ENCODE peak calls at places on chromosomes 16 and 17, in nine cellular contexts. J, X, B, K, Z, U, P, O and G are unnamed samples. For H3K4me1, the result is how much of the 10 kb centered on the place peaks cover.

GRCh38 chr16:87284183-87284582 is 33.0 kb downstream of the C16orf95 start:
- DNase-seq in P (peak), Z (no peak), B (no peak), O (no peak), J (no peak), U (no peak), K (no peak), X (no peak), G (no peak)

GRCh38 chr17:61159415-61159814 is 240.2 kb upstream of the TBX2 start:
- DNase-seq in B (no peak), K (peak), O (no peak), X (peak), P (no peak), J (no peak), U (no peak), Z (no peak), G (no peak)

GRCh38 chr16:65123846-65124513 is 2.1 kb upstream of the CDH11 start:
- DNase-seq in O (no peak), B (no peak), K (peak), Z (no peak), U (no peak), J (no peak), X (peak), P (peak), G (no peak)

GRCh38 chr17:75060434-75061054 is 13.5 kb downstream of the KCTD2 start:
- DNase-seq in U (no peak), Z (no peak), X (no peak), J (no peak), B (no peak), P (no peak), K (no peak), O (peak), G (no peak)

GRCh38 chr16:83835972-83836566 is 28.3 kb downstream of the HSBP1 start:
- DNase-seq in B (no peak), Z (no peak), U (peak), P (no peak), X (no peak), O (no peak), J (no peak), K (peak), G (no peak)

GRCh38 chr17:28741358-28742349 is 2.2 kb upstream of the TRAF4 start:
- DNase-seq in J (no peak), B (no peak), P (peak), X (no peak), K (no peak), U (no peak), O (no peak), Z (no peak), G (no peak)

GRCh38 chr16:57798953-57799618 is 3.2 kb downstream of the KIFC3 start:
- DNase-seq in P (no peak), K (no peak), U (no peak), O (no peak), X (no peak), Z (no peak), J (no peak), B (no peak), G (no peak)

GRCh38 chr17:45791041-45791582 is 7.0 kb downstream of the CRHR1 start:
- DNase-seq in U (no peak), Z (no peak), K (no peak), P (no peak), J (no peak), O (peak), B (no peak), X (no peak), G (no peak)

GRCh38 chr16:15041260-15042011 is 14.4 kb downstream of the NTAN1 start:
- DNase-seq in Z (peak), K (peak), J (no peak), P (peak), X (peak), U (no peak), B (peak), O (peak), G (no peak)

GRCh38 chr17:27562777-27563455 is 68.1 kb upstream of the LGALS9 start:
- DNase-seq in B (no peak), U (peak), P (peak), J (no peak), K (peak), X (no peak), Z (no peak), O (no peak), G (no peak)

DNA sequence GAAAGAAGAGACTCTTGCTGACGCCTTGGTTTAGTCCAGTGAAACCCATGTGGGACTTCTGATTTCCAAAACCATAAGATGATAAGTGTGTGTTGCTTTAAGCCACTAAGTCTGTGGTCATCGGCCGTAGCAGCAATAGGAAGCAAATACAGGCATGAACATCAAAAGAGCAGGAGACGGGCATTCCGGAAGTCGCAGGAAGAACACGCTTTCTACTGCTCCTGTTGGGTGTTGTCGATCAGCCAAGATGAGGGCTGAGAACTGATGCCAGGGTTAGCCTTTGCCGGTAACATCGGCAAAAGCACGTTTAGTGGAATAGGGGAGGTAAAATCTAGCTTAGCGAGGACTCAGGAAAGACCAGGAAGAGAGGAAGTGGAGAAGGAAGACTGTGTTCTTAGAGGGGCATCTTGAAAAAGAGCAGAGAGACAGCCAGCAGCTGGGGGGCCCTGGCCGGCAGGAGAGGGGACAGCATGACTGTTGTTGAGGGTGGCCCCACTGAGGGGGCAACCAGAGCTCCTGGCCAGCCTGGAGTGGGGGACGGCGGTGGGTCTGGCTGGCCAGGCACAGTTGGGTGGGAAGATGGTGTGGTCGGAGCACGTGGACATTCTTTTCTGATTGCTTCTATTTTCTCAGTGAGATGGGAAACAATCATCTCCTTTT is 109.7 kb downstream of the METRNL start:
- DNase-seq in U (no peak), P (peak), J (peak), B (no peak), O (peak), K (no peak), Z (no peak), X (no peak), G (no peak)
- H3K4me3 ChIP-seq in U (no peak), P (no peak), J (no peak), B (no peak), O (no peak), K (no peak), Z (no peak), X (no peak), G (no peak)

DNA sequence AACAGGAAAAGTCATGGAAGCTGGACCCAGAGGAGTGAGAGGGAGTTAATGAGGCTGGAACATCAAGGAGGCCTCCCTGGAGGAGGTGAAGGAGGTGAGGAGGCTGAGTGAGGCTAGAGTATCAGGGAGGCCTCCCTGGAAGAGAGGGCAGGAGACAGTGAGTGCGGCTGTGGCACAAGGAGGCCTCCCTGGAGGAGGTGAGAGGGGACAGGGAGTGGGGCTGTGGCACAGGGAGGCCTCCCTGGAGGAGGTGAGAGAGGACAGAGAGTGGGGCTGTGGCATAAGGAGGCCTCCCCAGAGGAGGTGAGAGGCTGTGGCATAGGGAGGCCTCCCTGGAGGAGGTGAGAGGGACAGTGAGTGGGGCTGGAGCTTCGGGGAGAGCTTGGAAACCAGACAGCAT is 5.5 kb downstream of the CAMKK1 start:
- DNase-seq in K (no peak), X (no peak), O (no peak), P (no peak), J (no peak), Z (no peak), B (no peak), U (no peak), G (no peak)
- H3K4me1 ChIP-seq in K (under half), X (under half), O (under half), P (under half), J (under half), Z (half or more), B (half or more), U (half or more), G (under half)

DNA sequence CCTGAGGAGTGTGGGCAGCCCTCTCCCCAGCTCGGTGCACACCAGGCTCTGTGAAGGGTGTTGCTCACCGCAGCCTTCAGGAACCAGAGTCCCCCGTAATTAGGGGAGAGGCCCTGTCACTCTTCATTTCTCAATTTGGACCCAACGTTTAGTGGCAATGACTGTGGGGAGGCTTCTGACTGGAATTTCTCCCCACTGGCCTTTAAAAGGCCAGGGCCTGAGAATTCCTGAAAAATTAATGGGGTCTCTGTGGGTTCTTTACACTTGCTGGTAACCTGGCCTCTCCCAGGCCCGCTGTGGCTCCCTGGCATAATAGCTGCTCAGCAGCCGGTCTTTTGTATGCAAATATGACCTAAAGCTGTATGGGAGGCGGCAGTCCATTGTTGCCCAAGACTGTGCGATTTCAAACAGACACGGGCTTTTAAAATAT is 209.7 kb downstream of the MSI2 start:
- DNase-seq in O (no peak), U (no peak), K (no peak), P (peak), J (no peak), X (peak), B (no peak), Z (no peak), G (no peak)
- H3K4me3 ChIP-seq in O (no peak), U (no peak), K (no peak), P (no peak), J (no peak), X (peak), B (no peak), Z (no peak), G (no peak)

DNA sequence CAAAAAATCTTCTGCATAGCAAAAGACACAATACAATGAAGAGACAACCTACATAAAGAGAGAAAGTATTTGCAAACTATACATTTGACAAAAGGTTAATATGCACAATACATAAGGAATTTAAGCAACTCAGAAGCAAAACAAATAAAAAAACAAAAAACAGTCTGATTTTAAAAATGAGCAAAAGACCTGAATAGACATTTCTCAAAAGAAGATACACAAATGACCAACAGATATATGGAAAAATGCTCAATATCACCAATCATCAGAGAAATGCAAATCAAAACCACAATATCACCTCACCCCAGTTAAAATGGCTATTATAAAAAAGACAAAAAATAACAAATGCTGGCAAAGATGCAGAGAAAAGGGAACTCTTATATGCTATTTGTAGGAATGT is 32.7 kb downstream of the HSF5 start:
- DNase-seq in O (no peak), B (no peak), Z (no peak), X (no peak), J (no peak), U (no peak), P (no peak), K (no peak), G (no peak)
- H3K4me1 ChIP-seq in O (under half), B (under half), Z (under half), X (under half), J (under half), U (under half), P (under half), K (under half), G (under half)

DNA sequence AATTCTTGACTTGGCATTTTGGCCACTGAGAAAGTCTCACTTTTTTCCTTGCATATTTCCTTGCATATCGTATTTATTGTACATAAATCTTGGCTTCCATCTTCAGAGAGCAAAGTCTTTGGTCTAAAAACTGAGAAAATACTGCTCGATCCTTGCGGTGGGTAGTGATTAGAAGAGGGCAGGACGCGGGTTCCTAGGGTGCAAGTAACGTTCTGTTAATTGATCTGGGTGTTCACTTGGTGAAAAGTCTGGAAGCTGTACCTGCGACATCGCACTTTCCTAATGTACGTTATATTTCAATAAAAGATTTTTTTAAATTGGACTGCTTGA is 758 bp upstream of the UBALD2 start:
- DNase-seq in Z (no peak), X (no peak), K (no peak), B (no peak), U (no peak), J (no peak), P (no peak), O (no peak), G (no peak)
- H3K4me3 ChIP-seq in Z (peak), X (no peak), K (peak), B (no peak), U (no peak), J (no peak), P (peak), O (no peak), G (no peak)

GRCh38 chr17:76208120-76208519 is 32.2 kb downstream of the RNF157 start:
- DNase-seq in B (no peak), P (no peak), O (no peak), J (no peak), X (no peak), Z (no peak), U (no peak), K (no peak), G (no peak)

GRCh38 chr17:76202516-76202915 is 37.8 kb downstream of the RNF157 start:
- DNase-seq in Z (no peak), J (no peak), U (no peak), K (peak), O (no peak), B (no peak), X (no peak), P (no peak), G (no peak)

GRCh38 chr17:76207670-76208069 is 32.6 kb downstream of the RNF157 start:
- DNase-seq in B (no peak), X (no peak), Z (no peak), U (no peak), K (no peak), P (no peak), J (no peak), O (no peak), G (no peak)

GRCh38 chr17:76207268-76207667 is 33.0 kb downstream of the RNF157 start:
- DNase-seq in Z (no peak), U (no peak), B (no peak), O (no peak), P (no peak), K (no peak), J (no peak), X (no peak), G (no peak)

GRCh38 chr17:76204277-76204676 is 36.0 kb downstream of the RNF157 start:
- DNase-seq in B (no peak), X (no peak), K (peak), Z (no peak), P (no peak), O (no peak), J (no peak), U (no peak), G (no peak)
- H3K4me1 ChIP-seq in B (under half), X (under half), K (under half), Z (under half), P (under half), O (under half), J (under half), U (under half), G (under half)

GRCh38 chr16:10600792-10601443 is 20.5 kb upstream of the EMP2 start:
- DNase-seq in U (no peak), X (no peak), J (no peak), Z (no peak), P (no peak), B (no peak), K (peak), O (no peak), G (no peak)

GRCh38 chr16:10594312-10594950 is 14.0 kb upstream of the EMP2 start:
- DNase-seq in X (no peak), J (peak), P (no peak), K (no peak), Z (no peak), B (no peak), O (no peak), U (no peak), G (no peak)

GRCh38 chr16:10599626-10600025 is 19.2 kb upstream of the EMP2 start:
- DNase-seq in X (no peak), Z (no peak), O (no peak), B (no peak), P (no peak), J (no peak), K (no peak), U (no peak), G (no peak)

GRCh38 chr16:10598157-10598556 is 17.8 kb upstream of the EMP2 start:
- DNase-seq in O (no peak), X (no peak), Z (peak), J (no peak), K (no peak), B (peak), P (peak), U (no peak), G (no peak)

GRCh38 chr16:10597184-10597583 is 16.8 kb upstream of the EMP2 start:
- DNase-seq in J (no peak), O (no peak), Z (no peak), X (no peak), U (no peak), B (no peak), P (no peak), K (no peak), G (no peak)
- H3K4me3 ChIP-seq in J (no peak), O (no peak), Z (no peak), X (no peak), U (no peak), B (no peak), P (no peak), K (no peak), G (no peak)